ENCODE peak calls at places on chromosomes 16 and 17, in five cellular contexts. One of them, this sample, is unnamed.

GRCh38 chr17:77957215-77957868 is 1.2 kb upstream of the TNRC6C start:
- DNase-seq in HAP-1: no peak
- DNase-seq in stimulated activated naive B cell treated with anti-CD40 and anti-IgM and Interleukin-4, amounts not matched to agents 10 μg/mL and 1 μg/mL and 100 μg/mL, for 72 hours: no peak
- DNase-seq in amniotic stem cell: no peak
- DNase-seq in stimulated activated CD8-positive, alpha-beta memory T cell treated with anti-CD3 and anti-CD28 coated beads, Interleukin-15, amount 100 ng/mL, for 24 hours: no peak
- DNase-seq in this sample: peak; percentile 42

GRCh38 chr16:23960081-23960499 is 124.3 kb downstream of the PRKCB start:
- DNase-seq in HAP-1: no peak
- DNase-seq in stimulated activated naive B cell treated with anti-CD40 and anti-IgM and Interleukin-4, amounts not matched to agents 10 μg/mL and 1 μg/mL and 100 μg/mL, for 72 hours: no peak
- DNase-seq in amniotic stem cell: no peak
- DNase-seq in stimulated activated CD8-positive, alpha-beta memory T cell treated with anti-CD3 and anti-CD28 coated beads, Interleukin-15, amount 100 ng/mL, for 24 hours: no peak
- DNase-seq in this sample: no peak

GRCh38 chr17:77230436-77230830 is 89.7 kb downstream of the SEC14L1 start:
- DNase-seq in HAP-1: no peak
- DNase-seq in stimulated activated naive B cell treated with anti-CD40 and anti-IgM and Interleukin-4, amounts not matched to agents 10 μg/mL and 1 μg/mL and 100 μg/mL, for 72 hours: no peak
- DNase-seq in amniotic stem cell: no peak
- DNase-seq in stimulated activated CD8-positive, alpha-beta memory T cell treated with anti-CD3 and anti-CD28 coated beads, Interleukin-15, amount 100 ng/mL, for 24 hours: no peak
- DNase-seq in this sample: no peak

GRCh38 chr16:69610356-69610755 is 44.6 kb downstream of the NFAT5 start:
- DNase-seq in HAP-1: peak; percentile 53
- DNase-seq in stimulated activated naive B cell treated with anti-CD40 and anti-IgM and Interleukin-4, amounts not matched to agents 10 μg/mL and 1 μg/mL and 100 μg/mL, for 72 hours: no peak
- DNase-seq in amniotic stem cell: no peak
- DNase-seq in stimulated activated CD8-positive, alpha-beta memory T cell treated with anti-CD3 and anti-CD28 coated beads, Interleukin-15, amount 100 ng/mL, for 24 hours: no peak
- DNase-seq in this sample: peak; percentile 26

GRCh38 chr16:69404275-69404805 is 18.5 kb upstream of the TERF2 start:
- DNase-seq in HAP-1: peak; percentile 79
- DNase-seq in stimulated activated naive B cell treated with anti-CD40 and anti-IgM and Interleukin-4, amounts not matched to agents 10 μg/mL and 1 μg/mL and 100 μg/mL, for 72 hours: no peak
- DNase-seq in amniotic stem cell: no peak
- DNase-seq in stimulated activated CD8-positive, alpha-beta memory T cell treated with anti-CD3 and anti-CD28 coated beads, Interleukin-15, amount 100 ng/mL, for 24 hours: no peak
- DNase-seq in this sample: peak; percentile 68

GRCh38 chr17:79915850-79916430 is 76.7 kb upstream of the CBX4 start:
- DNase-seq in HAP-1: no peak
- DNase-seq in stimulated activated naive B cell treated with anti-CD40 and anti-IgM and Interleukin-4, amounts not matched to agents 10 μg/mL and 1 μg/mL and 100 μg/mL, for 72 hours: no peak
- DNase-seq in amniotic stem cell: no peak
- DNase-seq in stimulated activated CD8-positive, alpha-beta memory T cell treated with anti-CD3 and anti-CD28 coated beads, Interleukin-15, amount 100 ng/mL, for 24 hours: no peak
- DNase-seq in this sample: peak; percentile 50

GRCh38 chr16:85386467-85387170 is 226.5 kb upstream of the GSE1 start:
- DNase-seq in HAP-1: no peak
- DNase-seq in stimulated activated naive B cell treated with anti-CD40 and anti-IgM and Interleukin-4, amounts not matched to agents 10 μg/mL and 1 μg/mL and 100 μg/mL, for 72 hours: no peak
- DNase-seq in amniotic stem cell: no peak
- DNase-seq in stimulated activated CD8-positive, alpha-beta memory T cell treated with anti-CD3 and anti-CD28 coated beads, Interleukin-15, amount 100 ng/mL, for 24 hours: no peak
- DNase-seq in this sample: no peak

GRCh38 chr17:36755586-36755985 is 154.2 kb downstream of the MRM1 start:
- DNase-seq in HAP-1: peak; percentile 50
- DNase-seq in stimulated activated naive B cell treated with anti-CD40 and anti-IgM and Interleukin-4, amounts not matched to agents 10 μg/mL and 1 μg/mL and 100 μg/mL, for 72 hours: no peak
- DNase-seq in amniotic stem cell: no peak
- DNase-seq in stimulated activated CD8-positive, alpha-beta memory T cell treated with anti-CD3 and anti-CD28 coated beads, Interleukin-15, amount 100 ng/mL, for 24 hours: peak; percentile 3
- DNase-seq in this sample: peak; percentile 36

GRCh38 chr17:35906559-35907265 is 23.9 kb downstream of the RDM1 start:
- DNase-seq in HAP-1: no peak
- DNase-seq in stimulated activated naive B cell treated with anti-CD40 and anti-IgM and Interleukin-4, amounts not matched to agents 10 μg/mL and 1 μg/mL and 100 μg/mL, for 72 hours: no peak
- DNase-seq in amniotic stem cell: no peak
- DNase-seq in stimulated activated CD8-positive, alpha-beta memory T cell treated with anti-CD3 and anti-CD28 coated beads, Interleukin-15, amount 100 ng/mL, for 24 hours: no peak
- DNase-seq in this sample: peak; percentile 62

GRCh38 chr17:57462007-57462579 is 205.8 kb downstream of the MSI2 start:
- DNase-seq in HAP-1: no peak
- DNase-seq in stimulated activated naive B cell treated with anti-CD40 and anti-IgM and Interleukin-4, amounts not matched to agents 10 μg/mL and 1 μg/mL and 100 μg/mL, for 72 hours: no peak
- DNase-seq in amniotic stem cell: no peak
- DNase-seq in stimulated activated CD8-positive, alpha-beta memory T cell treated with anti-CD3 and anti-CD28 coated beads, Interleukin-15, amount 100 ng/mL, for 24 hours: no peak
- DNase-seq in this sample: no peak

GRCh38 chr16:85367485-85367884 is 245.6 kb upstream of the GSE1 start:
- DNase-seq in HAP-1: no peak
- DNase-seq in stimulated activated naive B cell treated with anti-CD40 and anti-IgM and Interleukin-4, amounts not matched to agents 10 μg/mL and 1 μg/mL and 100 μg/mL, for 72 hours: no peak
- DNase-seq in amniotic stem cell: no peak
- DNase-seq in stimulated activated CD8-positive, alpha-beta memory T cell treated with anti-CD3 and anti-CD28 coated beads, Interleukin-15, amount 100 ng/mL, for 24 hours: no peak
- DNase-seq in this sample: no peak

GRCh38 chr17:81409190-81409935 is 14.1 kb downstream of the BAHCC1 start:
- DNase-seq in HAP-1: no peak
- DNase-seq in stimulated activated naive B cell treated with anti-CD40 and anti-IgM and Interleukin-4, amounts not matched to agents 10 μg/mL and 1 μg/mL and 100 μg/mL, for 72 hours: no peak
- DNase-seq in amniotic stem cell: no peak
- DNase-seq in stimulated activated CD8-positive, alpha-beta memory T cell treated with anti-CD3 and anti-CD28 coated beads, Interleukin-15, amount 100 ng/mL, for 24 hours: no peak
- DNase-seq in this sample: no peak